ENCODE peak calls at places on chromosomes 1 and 21, in five cellular contexts. F is body of pancreas, U is left ventricle myocardium inferior, Z is pancreas, Y is astrocyte. P is an unnamed sample. For H3K36me3, the result is how much of the 10 kb centered on the place peaks cover.

GRCh38 chr1:234768569-234769283 is 158.7 kb upstream of the IRF2BP2 start:
- DNase-seq in Z (no peak), F (no peak), Y (no peak), U (no peak), P (no peak)

GRCh38 chr1:117638759-117639158 is 32.9 kb downstream of the TENT5C start:
- DNase-seq in F (no peak), U (no peak), Y (no peak), Z (no peak), P (no peak)

GRCh38 chr1:87329051-87329755 is 523 bp downstream of the LMO4 start:
- DNase-seq in Y (peak), U (peak), Z (peak), F (peak), P (peak)

GRCh38 chr1:85444381-85444780 is 20.6 kb downstream of the DDAH1 start:
- DNase-seq in Z (no peak), U (no peak), F (no peak), Y (peak), P (no peak)

GRCh38 chr1:86487131-86487804 is 18.5 kb downstream of the CLCA1 start:
- DNase-seq in Y (peak), Z (no peak), F (no peak), U (peak), P (no peak)

GRCh38 chr1:2431095-2431494 is 18.7 kb upstream of the PEX10 start:
- DNase-seq in U (no peak), Z (no peak), F (no peak), Y (no peak), P (no peak)

GRCh38 chr1:222090103-222090502 is 348.2 kb upstream of the DUSP10 start:
- DNase-seq in Z (no peak), U (no peak), F (no peak), Y (peak), P (no peak)

GRCh38 chr1:99943238-99943794 is 26.5 kb upstream of the SLC35A3 start:
- DNase-seq in U (no peak), Z (no peak), Y (peak), F (peak), P (no peak)

GRCh38 chr1:110581637-110582036 is 24.5 kb downstream of the KCNA2 start:
- DNase-seq in U (no peak), F (no peak), Z (no peak), Y (no peak), P (no peak)

GRCh38 chr1:18489417-18490143 is 8.8 kb downstream of the KLHDC7A start:
- DNase-seq in U (no peak), Y (no peak), Z (no peak), F (no peak), P (no peak)

GRCh38 chr1:24865587-24865986 is 64.5 kb downstream of the RUNX3 start:
- DNase-seq in F (no peak), U (no peak), Y (no peak), Z (no peak), P (no peak)

DNA sequence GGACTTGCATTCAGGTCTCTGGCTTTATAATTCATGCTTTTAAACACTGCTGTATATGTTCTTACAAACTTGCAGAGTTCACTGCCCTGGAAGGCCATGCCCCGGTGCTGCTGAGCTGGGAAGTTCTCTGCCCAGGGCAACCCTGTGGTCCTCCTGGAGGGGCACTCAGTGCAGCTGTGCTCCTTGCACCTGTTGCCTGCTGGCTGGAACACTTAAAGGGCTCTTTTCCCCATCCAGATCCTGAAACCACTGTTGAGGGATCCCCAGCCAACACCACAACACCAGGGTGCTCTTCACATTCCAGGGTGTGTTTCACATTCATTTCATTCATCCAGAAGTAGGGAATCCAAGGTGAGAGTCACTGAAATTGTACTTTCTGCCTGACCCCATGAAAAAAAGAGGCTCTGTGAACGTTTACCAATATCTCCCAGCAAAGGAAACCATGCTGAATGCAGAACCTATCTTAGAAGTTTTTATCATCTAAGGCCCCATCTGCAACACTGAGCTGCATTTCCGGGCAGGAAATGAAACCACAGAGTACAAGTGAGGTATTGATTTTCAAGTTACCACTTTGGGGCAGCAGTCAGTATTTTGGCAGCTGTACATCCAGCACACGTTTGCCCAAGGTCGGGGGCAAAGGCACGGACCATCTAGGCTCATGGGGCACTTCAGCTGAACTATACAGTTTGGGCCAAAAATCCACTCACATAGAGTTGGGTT is 16.4 kb upstream of the KIAA0040 start:
- DNase-seq in Y (no peak), Z (no peak), F (no peak), U (no peak), P (no peak)
- H3K4me3 ChIP-seq in Y (no peak), Z (no peak), F (no peak), U (no peak), P (no peak)

DNA sequence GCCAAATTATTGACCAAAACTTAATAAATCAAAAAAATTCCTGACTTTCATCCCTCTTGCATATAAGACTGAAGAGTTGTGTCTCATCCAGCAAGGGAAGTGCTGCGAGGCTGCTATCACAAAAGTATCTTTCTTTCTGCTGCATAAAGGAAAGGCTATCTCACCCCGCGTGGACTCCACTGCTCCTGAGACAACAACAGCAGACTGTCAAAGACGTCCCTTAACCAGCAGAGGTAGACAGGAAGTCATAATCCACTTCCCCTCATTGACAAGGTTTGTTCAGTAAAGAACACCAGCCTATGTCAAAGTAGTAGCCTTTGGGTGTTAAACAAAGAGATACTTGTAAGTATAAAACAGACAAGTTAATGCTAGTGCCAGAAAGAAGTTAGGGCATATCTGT is 29.4 kb downstream of the VPS26C start:
- DNase-seq in Z (no peak), F (no peak), U (no peak), Y (no peak), P (no peak)
- H3K36me3 ChIP-seq in Z (under half), F (under half), U (half or more), Y (under half), P (under half)

GRCh38 chr1:210949489-210949888 is 184.5 kb downstream of the KCNH1 start:
- DNase-seq in Y (no peak), F (no peak), Z (no peak), U (no peak), P (no peak)
- H3K4me3 ChIP-seq in Y (no peak), F (no peak), Z (no peak), U (no peak), P (no peak)

DNA sequence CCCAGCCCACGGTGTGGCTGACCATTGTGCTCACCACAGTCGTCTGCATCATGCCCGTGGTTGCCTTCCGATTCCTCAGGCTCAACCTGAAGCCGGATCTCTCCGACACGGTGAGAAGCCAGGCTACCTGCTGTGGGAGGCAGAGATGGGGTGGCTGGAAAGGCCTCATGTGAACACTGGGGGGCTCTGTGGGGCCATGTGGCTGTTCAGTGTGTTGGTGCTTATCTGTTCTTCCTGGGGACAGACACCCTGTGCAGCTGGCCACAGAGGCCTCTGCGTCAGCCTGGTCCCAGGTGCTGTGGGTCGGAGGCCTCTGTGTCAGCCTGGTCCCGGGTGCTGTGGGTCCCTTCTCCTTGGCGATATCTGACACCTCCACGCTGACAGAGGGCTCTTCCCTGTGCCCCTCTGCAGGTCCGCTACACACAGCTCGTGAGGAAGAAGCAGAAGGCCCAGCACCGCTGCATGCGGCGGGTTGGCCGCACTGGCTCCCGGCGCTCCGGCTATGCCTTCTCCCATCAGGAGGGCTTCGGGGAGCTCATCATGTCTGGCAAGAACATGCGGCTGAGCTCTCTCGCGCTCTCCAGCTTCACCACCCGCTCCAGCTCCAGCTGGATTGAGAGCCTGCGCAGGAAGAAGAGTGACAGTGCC is 23.2 kb downstream of the ATP8B2 start:
- DNase-seq in Z (no peak), Y (no peak), U (no peak), F (no peak), P (peak)
- H3K36me3 ChIP-seq in Z (under half), Y (under half), U (half or more), F (under half), P (under half)

DNA sequence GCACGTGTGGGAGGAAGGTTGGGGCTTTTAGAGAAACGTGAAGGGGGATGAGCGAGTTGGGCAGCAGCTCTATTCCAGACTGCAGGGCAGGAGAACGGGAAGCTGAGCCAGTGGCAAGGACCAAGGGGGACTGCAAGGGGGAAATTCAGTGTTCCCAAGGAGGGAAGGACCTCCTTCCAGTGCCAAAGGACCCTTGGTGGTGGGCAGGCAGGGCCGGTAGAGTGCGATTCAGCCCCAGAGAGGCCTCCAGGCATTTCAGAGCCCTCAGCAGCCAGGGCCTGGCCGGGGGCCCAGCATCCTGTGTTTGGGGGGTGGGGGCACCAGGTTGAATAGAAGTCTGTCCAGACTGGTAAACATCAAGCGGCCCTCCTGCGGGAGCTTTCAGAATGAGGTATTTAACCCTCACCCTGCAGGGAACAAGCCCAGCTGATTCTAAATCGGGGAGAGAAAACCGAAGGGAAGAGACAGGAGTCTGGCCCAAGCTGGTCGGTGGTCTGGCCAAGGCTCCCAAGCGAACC is 2.3 kb downstream of the COL9A2 start:
- DNase-seq in Y (peak), Z (no peak), F (no peak), U (no peak), P (no peak)
- H3K4me3 ChIP-seq in Y (peak), Z (no peak), F (no peak), U (peak), P (peak)

DNA sequence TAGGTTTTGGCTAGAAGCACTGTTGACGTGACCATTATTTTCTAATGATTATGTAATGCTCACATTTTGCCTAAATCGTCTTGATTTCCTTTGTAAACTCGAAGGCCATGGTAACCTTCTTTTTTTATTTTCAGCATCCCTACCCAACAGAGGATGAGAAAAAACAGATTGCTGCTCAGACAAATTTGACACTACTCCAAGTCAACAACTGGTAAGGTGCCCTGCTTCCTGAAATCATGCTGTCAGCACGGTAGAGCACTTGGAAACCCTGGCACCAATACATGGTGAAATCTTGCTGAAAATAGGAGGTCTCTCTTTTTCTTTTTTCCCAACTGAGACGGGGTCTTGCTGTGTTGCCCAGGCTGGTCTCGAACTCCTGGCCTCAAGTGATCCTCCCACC is 50.4 kb downstream of the PKNOX1 start:
- DNase-seq in Z (no peak), U (no peak), Y (no peak), F (no peak), P (no peak)
- H3K36me3 ChIP-seq in Z (under half), U (half or more), Y (under half), F (under half), P (under half)

DNA sequence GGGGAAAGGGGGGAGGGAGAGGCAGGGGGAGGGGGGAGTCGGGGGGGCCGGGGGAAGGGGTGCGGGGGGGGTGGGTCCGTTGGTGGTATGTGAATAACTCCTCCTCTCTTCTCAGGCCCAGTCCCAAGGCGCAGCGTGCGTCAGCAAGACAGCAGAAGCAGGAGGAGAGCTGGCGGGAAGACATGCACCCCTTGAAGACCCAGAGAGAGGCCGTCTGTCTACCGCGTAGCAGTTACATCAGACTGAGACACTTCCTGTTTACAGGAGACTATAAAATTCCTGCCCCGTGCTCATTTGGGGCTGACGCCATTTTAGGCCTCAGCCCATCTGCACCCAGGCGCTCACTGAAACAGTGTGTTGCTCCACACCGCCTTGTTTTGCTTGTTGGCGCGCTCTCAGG is 55.3 kb downstream of the SETD4 start:
- DNase-seq in Z (no peak), Y (no peak), F (no peak), U (no peak), P (peak)
- H3K4me3 ChIP-seq in Z (no peak), Y (no peak), F (no peak), U (no peak), P (no peak)

GRCh38 chr1:203818399-203818798 is 23.0 kb downstream of the ZBED6 start:
- DNase-seq in U (no peak), Z (no peak), Y (no peak), F (no peak), P (no peak)

DNA sequence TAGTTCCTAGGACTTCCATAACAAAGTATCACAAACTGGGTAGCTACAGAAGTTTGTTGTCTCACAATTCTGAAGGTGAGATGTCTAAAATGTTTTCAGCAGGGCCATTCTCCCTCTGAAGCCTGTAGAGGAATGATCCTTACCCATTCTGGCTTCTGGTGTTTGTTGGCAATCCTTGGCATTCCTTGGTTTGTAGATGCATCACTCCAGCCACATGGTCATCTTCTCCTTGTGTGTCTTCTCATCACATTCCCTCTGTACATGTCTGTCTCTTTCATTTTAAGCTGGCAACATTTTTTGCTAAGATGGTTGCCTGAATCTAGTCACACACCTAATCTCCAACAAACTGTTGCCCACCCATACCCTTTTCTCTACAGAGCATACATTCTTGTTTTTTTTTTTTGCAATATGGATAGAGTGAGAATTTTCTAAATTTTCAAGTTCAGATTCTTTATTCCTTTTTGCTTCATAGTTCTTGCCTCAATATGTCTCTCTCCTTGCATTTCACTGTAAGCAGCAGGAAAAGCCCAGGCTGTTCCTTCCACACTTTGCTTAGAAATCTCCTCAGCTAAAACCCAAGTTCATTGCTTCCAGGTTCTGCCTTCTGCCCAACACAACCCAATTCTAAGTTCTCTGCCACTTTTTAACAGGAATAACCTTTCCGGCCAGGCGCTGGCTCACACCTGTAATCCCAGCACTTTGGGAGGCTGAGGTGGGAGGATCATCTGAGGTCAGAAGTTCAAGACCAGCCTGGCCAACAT is 18.3 kb downstream of the ZBED6 start:
- DNase-seq in Z (no peak), F (no peak), Y (no peak), U (no peak), P (no peak)
- H3K36me3 ChIP-seq in Z (under half), F (under half), Y (under half), U (half or more), P (under half)

DNA sequence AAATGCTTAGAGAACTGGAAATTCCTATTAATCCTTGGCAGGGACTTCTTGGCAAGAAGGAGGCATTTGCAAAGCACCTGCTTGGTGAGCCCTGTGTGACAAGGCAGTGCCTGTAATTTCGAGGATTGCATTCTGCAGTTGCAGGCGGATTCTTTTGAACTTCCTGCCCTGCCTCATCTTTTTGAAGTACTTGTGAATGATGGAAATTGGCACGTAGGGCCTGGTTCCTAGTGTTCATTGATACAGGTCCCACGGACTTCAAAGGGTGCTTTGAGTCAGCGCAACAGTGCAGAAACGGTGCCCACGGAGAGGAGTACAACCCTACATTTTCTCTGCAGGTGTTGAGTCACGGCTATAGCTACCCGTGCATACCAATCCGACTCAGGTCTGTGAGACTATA is 6.4 kb downstream of the HUNK start:
- DNase-seq in F (peak), U (no peak), Y (no peak), Z (peak), P (no peak)
- H3K4me3 ChIP-seq in F (no peak), U (no peak), Y (no peak), Z (no peak), P (no peak)